ENCODE peak calls at places on chromosomes 13 and 19, in four cellular contexts. One of them, this sample, is unnamed.

GRCh38 chr19:47633516-47633915 is 24.6 kb downstream of the BICRA start:
- DNase-seq in K562: no peak
- DNase-seq in GM12878: no peak
- DNase-seq in HepG2: peak
- DNase-seq in this sample: no peak

GRCh38 chr13:100506154-100506553 is 82.4 kb downstream of the GGACT start:
- DNase-seq in GM12878: no peak
- DNase-seq in HepG2: no peak
- DNase-seq in K562: no peak
- DNase-seq in this sample: no peak

GRCh38 chr19:39499082-39499642 is 415 bp downstream of the DLL3 start:
- DNase-seq in K562: no peak
- DNase-seq in GM12878: no peak
- DNase-seq in HepG2: no peak
- DNase-seq in this sample: no peak

GRCh38 chr19:7732045-7732444 is at the start of gene CLEC4G:
- DNase-seq in HepG2: no peak
- DNase-seq in K562: no peak
- DNase-seq in GM12878: no peak
- DNase-seq in this sample: no peak

GRCh38 chr13:39676315-39676876 is 20.9 kb downstream of the COG6 start:
- DNase-seq in K562: no peak
- DNase-seq in GM12878: no peak
- DNase-seq in HepG2: peak
- DNase-seq in this sample: no peak

GRCh38 chr19:13014101-13014920 is 19.0 kb downstream of the NFIX start:
- DNase-seq in HepG2: no peak
- DNase-seq in K562: peak
- DNase-seq in GM12878: no peak
- DNase-seq in this sample: no peak

GRCh38 chr19:55620951-55621672 is 3.3 kb downstream of the ZNF784 start:
- DNase-seq in HepG2: no peak
- DNase-seq in GM12878: no peak
- DNase-seq in K562: peak
- DNase-seq in this sample: no peak

GRCh38 chr19:46383846-46384245 is 29.5 kb downstream of the CCDC8 start:
- DNase-seq in K562: no peak
- DNase-seq in HepG2: no peak
- DNase-seq in GM12878: no peak
- DNase-seq in this sample: no peak

GRCh38 chr13:43776680-43777079 is 10.1 kb downstream of the ENOX1 start:
- DNase-seq in K562: no peak
- DNase-seq in GM12878: no peak
- DNase-seq in HepG2: no peak
- DNase-seq in this sample: no peak

GRCh38 chr19:17648097-17648660 is 40.0 kb downstream of the UNC13A start:
- DNase-seq in GM12878: no peak
- DNase-seq in K562: peak
- DNase-seq in HepG2: no peak
- DNase-seq in this sample: peak

GRCh38 chr19:8393192-8393870 is 3.2 kb downstream of the RAB11B start:
- DNase-seq in K562: no peak
- DNase-seq in GM12878: no peak
- DNase-seq in HepG2: no peak
- DNase-seq in this sample: no peak

GRCh38 chr13:42832341-42833153 is 51.2 kb downstream of the FAM216B start:
- DNase-seq in K562: no peak
- DNase-seq in GM12878: no peak
- DNase-seq in HepG2: peak
- DNase-seq in this sample: no peak

GRCh38 chr13:52011690-52012511 is at the start of gene ALG11:
- DNase-seq in GM12878: peak
- DNase-seq in K562: peak
- DNase-seq in HepG2: peak
- DNase-seq in this sample: peak

GRCh38 chr13:104837756-104838155 is 1697.7 kb downstream of the EFNB2 start:
- DNase-seq in K562: no peak
- DNase-seq in GM12878: no peak
- DNase-seq in HepG2: no peak
- DNase-seq in this sample: no peak

GRCh38 chr13:76596216-76596615 is 290.0 kb downstream of the KCTD12 start:
- DNase-seq in K562: no peak
- DNase-seq in HepG2: no peak
- DNase-seq in GM12878: no peak
- DNase-seq in this sample: no peak

GRCh38 chr19:55238030-55238429 is 9.5 kb upstream of the TMEM86B start:
- DNase-seq in GM12878: no peak
- DNase-seq in HepG2: no peak
- DNase-seq in K562: no peak
- DNase-seq in this sample: no peak

GRCh38 chr13:51815848-51816247 is 11.9 kb upstream of the DHRS12 start:
- DNase-seq in K562: no peak
- DNase-seq in HepG2: no peak
- DNase-seq in GM12878: no peak
- DNase-seq in this sample: no peak

GRCh38 chr19:2811735-2812413 is 7.8 kb upstream of the ZNF554 start:
- DNase-seq in K562: no peak
- DNase-seq in GM12878: no peak
- DNase-seq in HepG2: no peak
- DNase-seq in this sample: no peak

DNA sequence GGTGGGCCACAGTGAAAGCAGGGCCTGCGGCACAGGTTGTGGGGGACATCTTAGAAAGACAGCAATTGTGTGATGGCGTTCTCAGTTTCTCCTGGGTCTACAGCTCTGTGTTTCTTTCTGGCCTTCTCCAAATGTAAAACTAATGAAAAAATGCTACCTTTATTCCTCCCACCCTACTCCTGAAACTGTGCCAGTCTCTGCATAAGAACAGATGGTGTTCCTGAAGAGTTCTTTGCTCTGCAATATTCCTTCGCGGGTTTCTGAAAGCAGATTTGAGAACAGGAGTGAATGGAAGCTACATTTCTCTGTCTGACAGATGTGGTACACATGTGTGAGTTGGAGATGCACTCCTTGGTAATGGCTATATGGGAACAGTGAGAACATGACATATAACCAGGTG is 18.0 kb upstream of the LRCH1 start:
- DNase-seq in K562: no peak
- DNase-seq in GM12878: no peak
- DNase-seq in HepG2: no peak
- DNase-seq in this sample: no peak
- TF ChIP-seq FOXK2 in K562: no peak
- TF ChIP-seq FOXK2 in GM12878: no peak
- TF ChIP-seq FOXK2 in HepG2: no peak
- TF ChIP-seq FOXK2 in this sample: no peak

GRCh38 chr19:48674216-48674809 is 1.5 kb upstream of the NTN5 start:
- DNase-seq in HepG2: no peak
- DNase-seq in GM12878: no peak
- DNase-seq in K562: no peak
- DNase-seq in this sample: no peak
- TF ChIP-seq FOXK2 in HepG2: no peak
- TF ChIP-seq FOXK2 in GM12878: no peak
- TF ChIP-seq FOXK2 in K562: no peak
- TF ChIP-seq FOXK2 in this sample: no peak

GRCh38 chr13:24308488-24309020 is 826 bp upstream of the C1QTNF9 start:
- DNase-seq in K562: no peak
- DNase-seq in HepG2: no peak
- DNase-seq in GM12878: no peak
- DNase-seq in this sample: no peak
- TF ChIP-seq FOXK2 in K562: no peak
- TF ChIP-seq FOXK2 in HepG2: no peak
- TF ChIP-seq FOXK2 in GM12878: no peak
- TF ChIP-seq FOXK2 in this sample: no peak

DNA sequence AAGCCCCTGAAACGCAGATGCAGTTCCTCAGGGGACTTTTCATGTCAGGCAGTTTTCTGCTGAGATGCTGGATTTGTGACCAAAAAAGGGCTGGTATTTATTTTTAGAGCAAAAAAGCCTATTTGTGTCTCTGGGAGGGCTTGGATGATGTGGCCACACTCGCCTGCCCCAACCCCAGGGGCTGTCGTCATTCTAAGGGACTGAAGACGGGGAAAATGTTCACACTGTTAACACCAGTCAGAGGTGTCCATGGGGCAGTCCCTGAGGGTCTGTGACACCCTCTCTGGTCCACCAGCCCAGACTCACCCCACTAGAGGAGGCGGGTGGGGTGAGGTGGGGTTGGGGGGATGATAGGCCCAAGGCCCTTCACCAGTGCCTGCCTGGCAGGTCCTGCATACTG is 15.9 kb upstream of the EPHX3 start:
- DNase-seq in GM12878: no peak
- DNase-seq in HepG2: no peak
- DNase-seq in K562: no peak
- DNase-seq in this sample: no peak
- TF ChIP-seq FOXK2 in GM12878: no peak
- TF ChIP-seq FOXK2 in HepG2: no peak
- TF ChIP-seq FOXK2 in K562: no peak
- TF ChIP-seq FOXK2 in this sample: no peak

GRCh38 chr13:92510416-92510815 is 716.2 kb upstream of the GPC6 start:
- DNase-seq in GM12878: no peak
- DNase-seq in HepG2: no peak
- DNase-seq in K562: no peak
- DNase-seq in this sample: no peak
- TF ChIP-seq FOXK2 in GM12878: no peak
- TF ChIP-seq FOXK2 in HepG2: no peak
- TF ChIP-seq FOXK2 in K562: no peak
- TF ChIP-seq FOXK2 in this sample: no peak

GRCh38 chr19:11414544-11414943 is 4.6 kb downstream of the RGL3 start:
- DNase-seq in HepG2: no peak
- DNase-seq in K562: peak
- DNase-seq in GM12878: no peak
- DNase-seq in this sample: no peak
- TF ChIP-seq FOXK2 in HepG2: no peak
- TF ChIP-seq FOXK2 in K562: no peak
- TF ChIP-seq FOXK2 in GM12878: no peak
- TF ChIP-seq FOXK2 in this sample: no peak

GRCh38 chr19:35609881-35610353 is 2.6 kb upstream of the HAUS5 start:
- DNase-seq in GM12878: peak
- DNase-seq in K562: no peak
- DNase-seq in HepG2: no peak
- DNase-seq in this sample: no peak
- TF ChIP-seq FOXK2 in GM12878: no peak
- TF ChIP-seq FOXK2 in K562: no peak
- TF ChIP-seq FOXK2 in HepG2: no peak
- TF ChIP-seq FOXK2 in this sample: no peak

DNA sequence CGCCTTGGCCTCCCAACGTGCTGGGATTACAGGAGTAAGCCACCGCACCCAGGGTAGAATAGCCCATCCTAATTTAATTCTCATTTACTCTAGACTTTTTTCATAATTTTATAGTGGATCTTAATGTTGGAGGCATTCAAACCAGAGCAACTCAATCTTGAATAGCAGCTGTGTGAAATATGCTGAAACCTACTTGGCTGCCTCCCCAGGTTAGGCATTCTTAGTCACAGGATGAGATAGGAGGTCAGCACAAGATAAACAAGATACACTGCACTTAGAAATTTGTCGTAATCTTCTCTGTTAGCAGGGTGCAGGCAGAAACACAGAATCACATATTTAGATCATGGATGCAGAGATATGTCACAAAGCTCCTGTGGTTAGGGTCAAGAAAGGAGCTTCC is 2.7 kb upstream of the ZNF43 start:
- DNase-seq in K562: no peak
- DNase-seq in GM12878: no peak
- DNase-seq in HepG2: no peak
- DNase-seq in this sample: no peak
- TF ChIP-seq FOXK2 in K562: no peak
- TF ChIP-seq FOXK2 in GM12878: no peak
- TF ChIP-seq FOXK2 in HepG2: no peak
- TF ChIP-seq FOXK2 in this sample: no peak

This sample was measured in HEK293T.